ENCODE peak calls at places on chromosome 21, in eight cellular contexts. O is CD8-positive, alpha-beta memory T cell; C is fibroblast of lung; A is stomach; H is cardiac muscle cell; R is thoracic aorta; P is heart right ventricle; G is adrenal gland. E is an unnamed sample.

GRCh38 chr21:40245021-40245420 is 377.8 kb downstream of the PCP4 start:
- DNase-seq in O (no peak), C (no peak), A (no peak), H (no peak), R (no peak), P (no peak), G (no peak), E (no peak)

GRCh38 chr21:45427331-45428271 is 22.6 kb downstream of the COL18A1 start:
- DNase-seq in O (no peak), C (peak; percentile 97), A (peak; percentile 36), H (peak; percentile 92), R (peak; percentile 72), P (no peak), G (peak; percentile 98), E (peak; percentile 97)

GRCh38 chr21:27636671-27637070 is 669.8 kb upstream of the ADAMTS5 start:
- DNase-seq in O (no peak), C (no peak), A (no peak), H (no peak), R (no peak), P (no peak), G (no peak), E (no peak)

GRCh38 chr21:22993822-22994574 is 1995.8 kb downstream of the NCAM2 start:
- DNase-seq in O (no peak), C (no peak), A (no peak), H (no peak), R (no peak), P (no peak), G (no peak), E (peak; percentile 23)

GRCh38 chr21:45788198-45788597 is 144.7 kb downstream of the PCBP3 start:
- DNase-seq in O (no peak), C (no peak), A (no peak), H (no peak), R (no peak), P (no peak), G (no peak), E (no peak)

GRCh38 chr21:43597052-43597451 is 62.2 kb downstream of the HSF2BP start:
- DNase-seq in O (no peak), C (peak; percentile 95), A (no peak), H (peak; percentile 44), R (no peak), P (no peak), G (peak; percentile 30), E (no peak)

GRCh38 chr21:17607684-17608083 is 5.0 kb downstream of the BTG3 start:
- DNase-seq in O (no peak), C (no peak), A (no peak), H (no peak), R (no peak), P (no peak), G (no peak), E (no peak)

GRCh38 chr21:26943916-26944315 is 23.0 kb downstream of the ADAMTS5 start:
- DNase-seq in O (no peak), C (no peak), A (no peak), H (no peak), R (no peak), P (no peak), G (no peak), E (no peak)

GRCh38 chr21:33063365-33063883 is 6.5 kb upstream of the OLIG1 start:
- DNase-seq in O (no peak), C (no peak), A (no peak), H (no peak), R (no peak), P (no peak), G (no peak), E (no peak)

GRCh38 chr21:34280987-34281386 is 82.8 kb upstream of the KCNE2 start:
- DNase-seq in O (no peak), C (no peak), A (no peak), H (peak; percentile 3), R (no peak), P (peak; percentile 28), G (no peak), E (no peak)

GRCh38 chr21:17660862-17661261 is 48.2 kb upstream of the BTG3 start:
- DNase-seq in O (no peak), C (no peak), A (no peak), H (no peak), R (no peak), P (no peak), G (no peak), E (no peak)

GRCh38 chr21:32167513-32167912 is 111.3 kb downstream of the MIS18A start:
- DNase-seq in O (no peak), C (no peak), A (no peak), H (no peak), R (no peak), P (no peak), G (no peak), E (no peak)

GRCh38 chr21:35461700-35462099 is 412.6 kb upstream of the RUNX1 start:
- DNase-seq in O (no peak), C (no peak), A (no peak), H (no peak), R (no peak), P (no peak), G (no peak), E (no peak)

GRCh38 chr21:34693192-34693810 is 24.5 kb downstream of the CLIC6 start:
- DNase-seq in O (peak; percentile 52), C (peak; percentile 67), A (peak; percentile 57), H (peak; percentile 83), R (no peak), P (no peak), G (peak; percentile 37), E (no peak)

GRCh38 chr21:20720623-20721022 is 277.6 kb upstream of the NCAM2 start:
- DNase-seq in O (no peak), C (peak; percentile 33), A (no peak), H (peak; percentile 16), R (no peak), P (no peak), G (no peak), E (no peak)

GRCh38 chr21:45607021-45607921 is 36.3 kb upstream of the PCBP3 start:
- DNase-seq in O (no peak), C (peak; percentile 76), A (no peak), H (peak; percentile 20), R (no peak), P (no peak), G (no peak), E (peak; percentile 23)

DNA sequence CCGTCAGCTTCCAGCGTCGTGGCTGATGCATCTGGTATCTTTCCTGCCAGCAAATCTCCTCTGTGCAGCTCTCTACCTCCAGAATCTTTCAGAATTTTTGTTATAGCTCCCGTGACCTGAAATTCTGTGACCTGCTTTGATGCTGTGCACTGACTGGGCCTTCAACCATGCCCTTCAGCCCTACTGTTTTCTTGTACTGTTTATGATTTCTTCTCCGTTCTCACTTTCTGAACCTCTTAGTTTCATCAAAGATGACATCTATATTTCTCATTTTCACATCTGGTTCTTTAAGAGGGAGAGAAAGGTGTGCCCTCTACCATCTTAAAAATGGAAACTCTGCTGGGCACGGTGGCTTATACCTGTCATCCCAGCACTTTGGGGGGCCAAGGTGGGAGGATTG is 5.7 kb downstream of the PRDM15 start:
- DNase-seq in O (no peak), C (no peak), A (no peak), H (no peak), R (no peak), P (no peak), G (no peak), E (no peak)
- H3K4me3 ChIP-seq in O (no peak overlapping the region), C (no peak overlapping the region), A (no peak overlapping the region), H (no peak overlapping the region), R (no peak overlapping the region), P (no peak overlapping the region), G (no peak overlapping the region), E (no peak overlapping the region)

DNA sequence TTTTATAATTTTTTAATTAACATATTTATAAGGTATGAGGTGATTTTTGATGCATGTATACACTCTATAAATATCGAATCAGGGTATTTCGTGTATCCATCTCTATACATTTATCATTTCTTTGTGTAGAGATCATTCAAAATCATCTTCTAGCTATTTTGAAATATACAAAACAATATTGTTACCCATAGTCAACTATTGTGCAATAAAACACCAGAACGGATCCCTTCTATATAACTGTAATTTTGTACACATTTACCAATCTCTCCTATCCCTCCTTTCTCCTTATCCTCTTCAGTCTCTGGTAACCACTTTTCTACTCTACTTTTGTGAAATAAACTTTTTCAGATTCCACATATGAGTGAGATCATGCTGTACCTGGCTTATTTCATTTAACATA is 1459.6 kb downstream of the MRPL39 start:
- DNase-seq in O (no peak), C (no peak), A (no peak), H (no peak), R (no peak), P (no peak), G (no peak), E (no peak)
- H3K9me3 ChIP-seq in O (no peaks in the 10 kb centered on the region), C (no peaks in the 10 kb centered on the region), A (no peaks in the 10 kb centered on the region), H (no peaks in the 10 kb centered on the region), R (no peaks in the 10 kb centered on the region), P (no peaks in the 10 kb centered on the region), G (no peaks in the 10 kb centered on the region), E (no peaks in the 10 kb centered on the region)

GRCh38 chr21:36926989-36927695 is 39.3 kb downstream of the HLCS start:
- DNase-seq in O (no peak), C (no peak), A (no peak), H (no peak), R (no peak), P (no peak), G (no peak), E (no peak)
- H3K27ac ChIP-seq in O (no peak overlapping the region), C (peak overlapping the region; percentile 56), A (no peak overlapping the region), H (no peak overlapping the region), R (no peak overlapping the region), P (no peak overlapping the region), G (no peak overlapping the region), E (no peak overlapping the region)

DNA sequence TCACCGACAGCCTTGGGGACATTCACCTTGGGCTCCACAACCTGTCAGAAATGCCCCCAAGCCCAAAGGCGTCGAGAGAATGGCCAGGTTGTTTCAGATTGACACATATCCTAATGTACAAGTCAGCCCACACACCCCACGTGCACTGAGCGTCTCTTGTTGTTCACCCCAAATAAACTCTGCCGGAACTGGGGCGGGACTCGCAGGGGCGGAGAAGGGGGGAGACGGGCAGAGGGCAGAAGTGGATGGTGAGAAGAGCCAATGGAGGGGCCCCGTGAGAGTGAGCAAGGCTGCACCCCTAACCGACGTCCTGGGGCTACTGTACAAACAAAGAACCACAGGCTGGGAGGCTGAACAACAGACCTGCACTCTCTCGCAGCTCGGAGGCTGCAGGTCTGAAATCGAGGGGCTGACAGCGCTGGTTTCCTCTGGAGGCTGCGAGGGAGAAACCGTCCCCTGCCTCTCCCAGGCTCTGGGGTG is 8.5 kb upstream of the UMODL1 start:
- DNase-seq in O (peak; percentile 98), C (no peak), A (peak; percentile 56), H (no peak), R (no peak), P (no peak), G (no peak), E (peak; percentile 82)
- H3K4me3 ChIP-seq in O (peak overlapping the region; percentile 84), C (no peak overlapping the region), A (peak overlapping the region; percentile 0), H (no peak overlapping the region), R (peak overlapping the region; percentile 5), P (no peak overlapping the region), G (no peak overlapping the region), E (no peak overlapping the region)

DNA sequence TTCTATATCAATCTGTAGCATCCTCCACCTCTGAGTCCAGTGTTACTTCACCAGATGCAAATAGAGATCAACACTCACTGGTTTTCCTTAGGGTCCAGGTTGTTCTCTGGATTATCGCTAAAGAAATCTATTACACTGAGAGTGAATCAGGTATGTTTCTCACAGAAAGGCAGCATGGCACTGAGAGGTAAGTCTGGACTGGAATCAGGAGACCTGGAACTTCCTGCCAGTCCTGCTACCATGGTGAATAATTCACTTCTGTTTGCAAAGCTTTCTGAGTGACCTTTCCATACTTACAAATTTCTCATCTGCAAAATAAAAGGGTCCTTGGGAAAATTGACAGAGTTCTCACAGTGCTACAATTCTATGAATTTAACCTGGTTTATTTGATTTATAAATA is 1583.3 kb downstream of the MRPL39 start:
- DNase-seq in O (no peak), C (peak; percentile 1), A (no peak), H (no peak), R (no peak), P (no peak), G (no peak), E (no peak)
- H3K9me3 ChIP-seq in O (no peaks in the 10 kb centered on the region), C (no peaks in the 10 kb centered on the region), A (peaks cover 22% of the 10 kb centered on the region), H (no peaks in the 10 kb centered on the region), R (no peaks in the 10 kb centered on the region), P (peaks cover 11% of the 10 kb centered on the region), G (no peaks in the 10 kb centered on the region), E (no peaks in the 10 kb centered on the region)